ENCODE peak calls at places on chromosomes 12 and 14, in seven cellular contexts. X is effector memory CD4-positive, alpha-beta T cell; Q is heart left ventricle; T is stimulated activated CD4-positive, alpha-beta T cell treated with anti-CD3 and anti-CD28 coated beads, Interleukin-15, amount 100 ng/mL, for 24 hours; L is amygdala; O is lung microvascular endothelial cell; A is neural crest cell. E is an unnamed sample.

GRCh38 chr12:106434521-106434920 is 77.0 kb downstream of the POLR3B start:
- DNase-seq in Q (no peak), L (no peak), X (no peak), A (no peak), T (no peak), O (no peak), E (no peak)

GRCh38 chr14:72610096-72610830 is 283.6 kb downstream of the DPF3 start:
- DNase-seq in L (no peak), O (no peak), A (no peak), X (no peak), T (no peak), Q (no peak), E (no peak)

GRCh38 chr12:49131973-49132461 is 822 bp upstream of the TUBA1B start:
- DNase-seq in A (no peak), X (no peak), T (no peak), O (peak; percentile 44), L (peak; percentile 1), Q (no peak), E (peak; percentile 32)

GRCh38 chr12:116929885-116930284 is 19.1 kb downstream of the FBXW8 start:
- DNase-seq in O (peak; percentile 41), X (no peak), L (no peak), A (no peak), T (no peak), Q (no peak), E (no peak)

GRCh38 chr12:43580601-43581000 is 28.6 kb upstream of the ADAMTS20 start:
- DNase-seq in X (no peak), A (no peak), Q (no peak), L (no peak), T (no peak), O (no peak), E (no peak)

GRCh38 chr12:69099201-69099837 is 140.1 kb upstream of the CPSF6 start:
- DNase-seq in O (no peak), T (peak; percentile 21), A (no peak), L (no peak), X (no peak), Q (no peak), E (no peak)

GRCh38 chr12:40105265-40105514 is 691 bp downstream of the SLC2A13 start:
- DNase-seq in T (no peak), O (no peak), Q (no peak), A (peak; percentile 49), L (no peak), X (no peak), E (no peak)

GRCh38 chr12:94169495-94169894 is 21.1 kb downstream of the PLXNC1 start:
- DNase-seq in L (no peak), O (no peak), A (no peak), T (peak; percentile 33), X (no peak), Q (no peak), E (no peak)

GRCh38 chr14:91893659-91894058 is 26.3 kb upstream of the TC2N start:
- DNase-seq in X (no peak), L (no peak), O (no peak), Q (no peak), T (peak; percentile 59), A (no peak), E (peak; percentile 26)

GRCh38 chr12:107415066-107415465 is 270.5 kb upstream of the PWP1 start:
- DNase-seq in T (no peak), X (no peak), L (no peak), Q (no peak), O (peak; percentile 20), A (no peak), E (no peak)

GRCh38 chr14:100830681-100831080 is 4.8 kb downstream of the MEG3 start:
- DNase-seq in T (no peak), Q (no peak), O (no peak), A (no peak), L (no peak), X (no peak), E (no peak)

GRCh38 chr12:49098035-49098451 is 3.4 kb upstream of the DHH start:
- DNase-seq in T (peak; percentile 74), Q (peak; percentile 50), O (peak; percentile 65), A (peak; percentile 78), X (peak; percentile 42), L (peak; percentile 38), E (peak; percentile 46)

GRCh38 chr12:123056053-123056452 is 75.6 kb downstream of the ARL6IP4 start:
- DNase-seq in O (peak; percentile 31), X (no peak), T (no peak), L (no peak), A (no peak), Q (no peak), E (no peak)

GRCh38 chr12:124814741-124815613 is 48.7 kb downstream of the SCARB1 start:
- DNase-seq in O (no peak), L (peak; percentile 20), A (no peak), Q (no peak), T (no peak), X (no peak), E (no peak)

GRCh38 chr12:113479578-113480335 is 8.1 kb upstream of the LHX5 start:
- DNase-seq in Q (peak; percentile 40), A (peak; percentile 82), O (peak; percentile 55), L (no peak), X (no peak), T (peak; percentile 58), E (peak; percentile 19)

E was measured in NCI-H460.